ENCODE peak calls at places on chromosome 11, in nine cellular contexts. X is activated CD4-positive, alpha-beta T cell treated with anti-CD3 and anti-CD28 coated beads for 24 hours; H is neural crest cell; F is activated CD4-positive, CD25-positive, alpha-beta regulatory T cell; B is iris pigment epithelial cell; D is right atrium auricular region; I is naive thymus-derived CD8-positive, alpha-beta T cell; C is SJCRH30; T is activated CD8-positive, alpha-beta memory T cell treated with anti-CD3 and anti-CD28 coated beads, Interleukin-2, amount 10 ng/mL, durations not matched to agents 7 days and 5 days. Q is an unnamed sample.

GRCh38 chr11:24723231-24723630 is 226.4 kb downstream of the LUZP2 start:
- DNase-seq in B (no peak), C (no peak), F (no peak), T (no peak), X (no peak), H (no peak), D (no peak), I (no peak), Q (no peak)

GRCh38 chr11:118789501-118790356 is 1.2 kb downstream of the DDX6 start:
- DNase-seq in D (no peak), I (peak; percentile 54), X (peak; percentile 10), T (no peak), F (peak; percentile 39), H (no peak), C (no peak), B (peak; percentile 46), Q (peak; percentile 6)

GRCh38 chr11:2585566-2586090 is 114.2 kb downstream of the KCNQ1OT1 start:
- DNase-seq in C (no peak), I (no peak), X (no peak), D (no peak), F (no peak), T (no peak), B (no peak), H (peak; percentile 0), Q (no peak)

GRCh38 chr11:11977206-11977938 is 31.1 kb downstream of the DKK3 start:
- DNase-seq in D (peak; percentile 89), X (no peak), B (peak; percentile 70), F (no peak), T (peak; percentile 7), C (peak; percentile 68), H (no peak), I (no peak), Q (no peak)

GRCh38 chr11:63537293-63538101 is 889 bp downstream of the PLAAT4 start:
- DNase-seq in T (peak; percentile 51), I (no peak), C (no peak), B (peak; percentile 75), F (no peak), H (no peak), D (peak; percentile 71), X (no peak), Q (peak; percentile 60)

GRCh38 chr11:124870430-124870829 is 5.2 kb downstream of the ROBO3 start:
- DNase-seq in I (no peak), T (no peak), C (no peak), D (no peak), X (no peak), H (no peak), B (no peak), F (no peak), Q (no peak)

GRCh38 chr11:28366549-28367341 is 258.6 kb downstream of the METTL15 start:
- DNase-seq in I (no peak), B (peak; percentile 86), C (no peak), T (no peak), H (no peak), D (no peak), F (no peak), X (no peak), Q (no peak)

GRCh38 chr11:1195690-1196515 is 27.0 kb upstream of the MUC5B start:
- DNase-seq in F (no peak), T (no peak), I (no peak), D (no peak), B (no peak), X (no peak), H (no peak), C (no peak), Q (no peak)

GRCh38 chr11:69249086-69249640 is 44.8 kb upstream of the MYEOV start:
- DNase-seq in H (no peak), B (no peak), D (no peak), X (no peak), C (no peak), I (no peak), T (no peak), F (no peak), Q (no peak)

GRCh38 chr11:63838682-63839507 is at the start of gene MARK2:
- DNase-seq in F (peak; percentile 99), I (peak; percentile 99), B (peak; percentile 96), C (peak; percentile 98), H (peak; percentile 100), T (peak; percentile 99), D (peak; percentile 97), X (peak; percentile 100), Q (peak; percentile 98)

GRCh38 chr11:129637473-129637872 is 178.2 kb upstream of the TMEM45B start:
- DNase-seq in B (peak; percentile 86), T (no peak), C (no peak), F (no peak), X (no peak), D (no peak), H (no peak), I (no peak), Q (no peak)

GRCh38 chr11:11178671-11179070 is 174.4 kb downstream of the CSNK2A3 start:
- DNase-seq in T (no peak), I (no peak), C (no peak), H (no peak), F (no peak), X (no peak), B (no peak), D (no peak), Q (no peak)

GRCh38 chr11:35066783-35067476 is 72.0 kb upstream of the CD44 start:
- DNase-seq in T (peak; percentile 80), C (no peak), B (no peak), H (no peak), I (no peak), D (no peak), F (no peak), X (no peak), Q (no peak)

GRCh38 chr11:48033918-48034341 is 53.6 kb downstream of the PTPRJ start:
- DNase-seq in X (no peak), H (no peak), D (no peak), I (no peak), C (no peak), F (no peak), B (no peak), T (no peak), Q (no peak)

GRCh38 chr11:495537-495931 is 11.5 kb downstream of the RNH1 start:
- DNase-seq in X (no peak), H (no peak), B (no peak), T (no peak), F (no peak), I (no peak), C (no peak), D (no peak), Q (no peak)

GRCh38 chr11:46345131-46345597 is 2.1 kb upstream of the DGKZ start:
- DNase-seq in I (no peak), D (no peak), T (no peak), B (no peak), F (no peak), C (peak; percentile 76), H (no peak), X (no peak), Q (no peak)

GRCh38 chr11:62556102-62556871 is 9.7 kb upstream of the AHNAK start:
- DNase-seq in D (peak; percentile 97), F (peak; percentile 73), I (peak; percentile 87), T (peak; percentile 98), X (no peak), C (peak; percentile 91), B (peak; percentile 85), H (no peak), Q (peak; percentile 24)

GRCh38 chr11:83161610-83162199 is 4.8 kb downstream of the PCF11 start:
- DNase-seq in H (no peak), T (no peak), I (no peak), F (no peak), D (no peak), C (no peak), B (no peak), X (no peak), Q (no peak)

GRCh38 chr11:34299284-34299961 is 58.4 kb downstream of the ABTB2 start:
- DNase-seq in X (no peak), I (no peak), F (no peak), C (peak; percentile 52), H (no peak), B (no peak), T (no peak), D (no peak), Q (no peak)

GRCh38 chr11:107719062-107719461 is 7.2 kb upstream of the SLN start:
- DNase-seq in H (no peak), I (no peak), F (no peak), D (no peak), C (no peak), B (no peak), X (no peak), T (no peak), Q (peak; percentile 9)

GRCh38 chr11:8321876-8322275 is 58.2 kb upstream of the LMO1 start:
- DNase-seq in D (no peak), H (no peak), C (no peak), T (no peak), I (no peak), F (no peak), X (no peak), B (no peak), Q (no peak)

GRCh38 chr11:60377737-60378136 is 595 bp upstream of the MS4A7 start:
- DNase-seq in H (no peak), T (no peak), I (no peak), B (no peak), D (peak; percentile 72), X (no peak), C (no peak), F (no peak), Q (peak; percentile 17)